ENCODE peak calls at places on chromosomes 12 and 14, in six cellular contexts. One of them, this sample, is unnamed.

GRCh38 chr12:109878749-109879148 is 1.6 kb downstream of the GLTP start:
- DNase-seq in Peyer's patch: no peak
- DNase-seq in CD8-positive, alpha-beta T cell: no peak
- DNase-seq in brain microvascular endothelial cell: no peak
- DNase-seq in choroid plexus epithelial cell: no peak
- DNase-seq in astrocyte of the spinal cord: no peak
- DNase-seq in this sample: no peak

GRCh38 chr14:102993523-102993922 is 63.8 kb downstream of the CDC42BPB start:
- DNase-seq in Peyer's patch: peak; percentile 74
- DNase-seq in CD8-positive, alpha-beta T cell: no peak
- DNase-seq in brain microvascular endothelial cell: peak; percentile 44
- DNase-seq in choroid plexus epithelial cell: peak; percentile 45
- DNase-seq in astrocyte of the spinal cord: peak; percentile 44
- DNase-seq in this sample: no peak

GRCh38 chr14:36845346-36846042 is 183.8 kb downstream of the PAX9 start:
- DNase-seq in Peyer's patch: no peak
- DNase-seq in CD8-positive, alpha-beta T cell: no peak
- DNase-seq in brain microvascular endothelial cell: no peak
- DNase-seq in choroid plexus epithelial cell: no peak
- DNase-seq in astrocyte of the spinal cord: no peak
- DNase-seq in this sample: no peak

GRCh38 chr14:73833530-73834257 is 17.9 kb upstream of the PTGR2 start:
- DNase-seq in Peyer's patch: no peak
- DNase-seq in CD8-positive, alpha-beta T cell: no peak
- DNase-seq in brain microvascular endothelial cell: no peak
- DNase-seq in choroid plexus epithelial cell: no peak
- DNase-seq in astrocyte of the spinal cord: peak; percentile 84
- DNase-seq in this sample: peak; percentile 14

GRCh38 chr12:63995512-63995911 is 151.0 kb downstream of the SRGAP1 start:
- DNase-seq in Peyer's patch: no peak
- DNase-seq in CD8-positive, alpha-beta T cell: no peak
- DNase-seq in brain microvascular endothelial cell: no peak
- DNase-seq in choroid plexus epithelial cell: peak; percentile 25
- DNase-seq in astrocyte of the spinal cord: no peak
- DNase-seq in this sample: no peak

GRCh38 chr14:84087986-84088531 is 1441.9 kb upstream of the FLRT2 start:
- DNase-seq in Peyer's patch: no peak
- DNase-seq in CD8-positive, alpha-beta T cell: no peak
- DNase-seq in brain microvascular endothelial cell: peak; percentile 67
- DNase-seq in choroid plexus epithelial cell: peak; percentile 96
- DNase-seq in astrocyte of the spinal cord: peak; percentile 83
- DNase-seq in this sample: no peak

GRCh38 chr14:80202888-80203562 is 8.3 kb downstream of the DIO2 start:
- DNase-seq in Peyer's patch: peak; percentile 49
- DNase-seq in CD8-positive, alpha-beta T cell: no peak
- DNase-seq in brain microvascular endothelial cell: no peak
- DNase-seq in choroid plexus epithelial cell: no peak
- DNase-seq in astrocyte of the spinal cord: no peak
- DNase-seq in this sample: peak; percentile 2

GRCh38 chr12:107461222-107461980 is 224.2 kb upstream of the PWP1 start:
- DNase-seq in Peyer's patch: no peak
- DNase-seq in CD8-positive, alpha-beta T cell: no peak
- DNase-seq in brain microvascular endothelial cell: peak; percentile 83
- DNase-seq in choroid plexus epithelial cell: peak; percentile 81
- DNase-seq in astrocyte of the spinal cord: peak; percentile 93
- DNase-seq in this sample: no peak

GRCh38 chr12:129064201-129064881 is 211.1 kb downstream of the GLT1D1 start:
- DNase-seq in Peyer's patch: no peak
- DNase-seq in CD8-positive, alpha-beta T cell: no peak
- DNase-seq in brain microvascular endothelial cell: no peak
- DNase-seq in choroid plexus epithelial cell: no peak
- DNase-seq in astrocyte of the spinal cord: no peak
- DNase-seq in this sample: no peak

GRCh38 chr12:94033112-94033511 is 115.3 kb upstream of the PLXNC1 start:
- DNase-seq in Peyer's patch: no peak
- DNase-seq in CD8-positive, alpha-beta T cell: no peak
- DNase-seq in brain microvascular endothelial cell: no peak
- DNase-seq in choroid plexus epithelial cell: no peak
- DNase-seq in astrocyte of the spinal cord: no peak
- DNase-seq in this sample: no peak

GRCh38 chr14:104438166-104438887 is 141.2 kb upstream of the C14orf180 start:
- DNase-seq in Peyer's patch: no peak
- DNase-seq in CD8-positive, alpha-beta T cell: peak; percentile 7
- DNase-seq in brain microvascular endothelial cell: no peak
- DNase-seq in choroid plexus epithelial cell: no peak
- DNase-seq in astrocyte of the spinal cord: no peak
- DNase-seq in this sample: no peak

GRCh38 chr12:65779091-65779642 is 45.1 kb upstream of the HMGA2 start:
- DNase-seq in Peyer's patch: no peak
- DNase-seq in CD8-positive, alpha-beta T cell: no peak
- DNase-seq in brain microvascular endothelial cell: peak; percentile 31
- DNase-seq in choroid plexus epithelial cell: peak; percentile 62
- DNase-seq in astrocyte of the spinal cord: peak; percentile 43
- DNase-seq in this sample: no peak

GRCh38 chr12:113463746-113464743 is 7.6 kb downstream of the LHX5 start:
- DNase-seq in Peyer's patch: no peak
- DNase-seq in CD8-positive, alpha-beta T cell: no peak
- DNase-seq in brain microvascular endothelial cell: no peak
- DNase-seq in choroid plexus epithelial cell: no peak
- DNase-seq in astrocyte of the spinal cord: no peak
- DNase-seq in this sample: no peak

GRCh38 chr14:103052407-103052806 is 4.9 kb downstream of the CDC42BPB start:
- DNase-seq in Peyer's patch: peak; percentile 39
- DNase-seq in CD8-positive, alpha-beta T cell: no peak
- DNase-seq in brain microvascular endothelial cell: no peak
- DNase-seq in choroid plexus epithelial cell: no peak
- DNase-seq in astrocyte of the spinal cord: no peak
- DNase-seq in this sample: no peak

GRCh38 chr12:2291182-2291832 is 238.5 kb downstream of the CACNA1C start:
- DNase-seq in Peyer's patch: peak; percentile 65
- DNase-seq in CD8-positive, alpha-beta T cell: peak; percentile 18
- DNase-seq in brain microvascular endothelial cell: peak; percentile 23
- DNase-seq in choroid plexus epithelial cell: peak; percentile 69
- DNase-seq in astrocyte of the spinal cord: peak; percentile 53
- DNase-seq in this sample: peak; percentile 36

GRCh38 chr12:85971800-85972199 is 97.7 kb downstream of the NTS start:
- DNase-seq in Peyer's patch: no peak
- DNase-seq in CD8-positive, alpha-beta T cell: no peak
- DNase-seq in brain microvascular endothelial cell: no peak
- DNase-seq in choroid plexus epithelial cell: peak; percentile 25
- DNase-seq in astrocyte of the spinal cord: no peak
- DNase-seq in this sample: no peak

GRCh38 chr14:95273041-95273978 is 46.4 kb downstream of the CLMN start:
- DNase-seq in Peyer's patch: peak; percentile 87
- DNase-seq in CD8-positive, alpha-beta T cell: no peak
- DNase-seq in brain microvascular endothelial cell: peak; percentile 14
- DNase-seq in choroid plexus epithelial cell: no peak
- DNase-seq in astrocyte of the spinal cord: no peak
- DNase-seq in this sample: no peak

GRCh38 chr12:104480012-104480411 is 23.3 kb downstream of the CHST11 start:
- DNase-seq in Peyer's patch: peak; percentile 35
- DNase-seq in CD8-positive, alpha-beta T cell: no peak
- DNase-seq in brain microvascular endothelial cell: no peak
- DNase-seq in choroid plexus epithelial cell: no peak
- DNase-seq in astrocyte of the spinal cord: no peak
- DNase-seq in this sample: no peak

GRCh38 chr12:16347391-16348298 is at the start of gene MGST1:
- DNase-seq in Peyer's patch: peak; percentile 79
- DNase-seq in CD8-positive, alpha-beta T cell: no peak
- DNase-seq in brain microvascular endothelial cell: peak; percentile 38
- DNase-seq in choroid plexus epithelial cell: peak; percentile 66
- DNase-seq in astrocyte of the spinal cord: peak; percentile 62
- DNase-seq in this sample: peak; percentile 61

GRCh38 chr12:51961834-51962233 is 10.3 kb downstream of the ACVR1B start:
- DNase-seq in Peyer's patch: no peak
- DNase-seq in CD8-positive, alpha-beta T cell: no peak
- DNase-seq in brain microvascular endothelial cell: no peak
- DNase-seq in choroid plexus epithelial cell: no peak
- DNase-seq in astrocyte of the spinal cord: no peak
- DNase-seq in this sample: no peak

GRCh38 chr14:21095430-21096205 is 2.8 kb downstream of the ZNF219 start:
- DNase-seq in Peyer's patch: no peak
- DNase-seq in CD8-positive, alpha-beta T cell: no peak
- DNase-seq in brain microvascular endothelial cell: no peak
- DNase-seq in choroid plexus epithelial cell: peak; percentile 22
- DNase-seq in astrocyte of the spinal cord: no peak
- DNase-seq in this sample: no peak

GRCh38 chr12:9041321-9041720 is 52.0 kb downstream of the KLRG1 start:
- DNase-seq in Peyer's patch: no peak
- DNase-seq in CD8-positive, alpha-beta T cell: no peak
- DNase-seq in brain microvascular endothelial cell: peak; percentile 35
- DNase-seq in choroid plexus epithelial cell: peak; percentile 42
- DNase-seq in astrocyte of the spinal cord: peak; percentile 24
- DNase-seq in this sample: no peak

GRCh38 chr12:12922191-12922616 is 29.8 kb downstream of the GPRC5D start:
- DNase-seq in Peyer's patch: no peak
- DNase-seq in CD8-positive, alpha-beta T cell: no peak
- DNase-seq in brain microvascular endothelial cell: peak; percentile 76
- DNase-seq in choroid plexus epithelial cell: peak; percentile 86
- DNase-seq in astrocyte of the spinal cord: no peak
- DNase-seq in this sample: no peak

GRCh38 chr14:85519661-85520305 is 10.2 kb upstream of the FLRT2 start:
- DNase-seq in Peyer's patch: no peak
- DNase-seq in CD8-positive, alpha-beta T cell: no peak
- DNase-seq in brain microvascular endothelial cell: no peak
- DNase-seq in choroid plexus epithelial cell: no peak
- DNase-seq in astrocyte of the spinal cord: peak; percentile 22
- DNase-seq in this sample: no peak

GRCh38 chr14:89255012-89255411 is 162.0 kb downstream of the FOXN3 start:
- DNase-seq in Peyer's patch: no peak
- DNase-seq in CD8-positive, alpha-beta T cell: no peak
- DNase-seq in brain microvascular endothelial cell: no peak
- DNase-seq in choroid plexus epithelial cell: no peak
- DNase-seq in astrocyte of the spinal cord: no peak
- DNase-seq in this sample: no peak

GRCh38 chr14:89251066-89251465 is 166.0 kb downstream of the FOXN3 start:
- DNase-seq in Peyer's patch: no peak
- DNase-seq in CD8-positive, alpha-beta T cell: no peak
- DNase-seq in brain microvascular endothelial cell: peak; percentile 39
- DNase-seq in choroid plexus epithelial cell: peak; percentile 39
- DNase-seq in astrocyte of the spinal cord: no peak
- DNase-seq in this sample: no peak

GRCh38 chr14:89255852-89256251 is 161.2 kb downstream of the FOXN3 start:
- DNase-seq in Peyer's patch: no peak
- DNase-seq in CD8-positive, alpha-beta T cell: no peak
- DNase-seq in brain microvascular endothelial cell: no peak
- DNase-seq in choroid plexus epithelial cell: no peak
- DNase-seq in astrocyte of the spinal cord: no peak
- DNase-seq in this sample: no peak

GRCh38 chr14:89254201-89254919 is 162.7 kb downstream of the FOXN3 start:
- DNase-seq in Peyer's patch: no peak
- DNase-seq in CD8-positive, alpha-beta T cell: no peak
- DNase-seq in brain microvascular endothelial cell: no peak
- DNase-seq in choroid plexus epithelial cell: no peak
- DNase-seq in astrocyte of the spinal cord: no peak
- DNase-seq in this sample: no peak

DNA sequence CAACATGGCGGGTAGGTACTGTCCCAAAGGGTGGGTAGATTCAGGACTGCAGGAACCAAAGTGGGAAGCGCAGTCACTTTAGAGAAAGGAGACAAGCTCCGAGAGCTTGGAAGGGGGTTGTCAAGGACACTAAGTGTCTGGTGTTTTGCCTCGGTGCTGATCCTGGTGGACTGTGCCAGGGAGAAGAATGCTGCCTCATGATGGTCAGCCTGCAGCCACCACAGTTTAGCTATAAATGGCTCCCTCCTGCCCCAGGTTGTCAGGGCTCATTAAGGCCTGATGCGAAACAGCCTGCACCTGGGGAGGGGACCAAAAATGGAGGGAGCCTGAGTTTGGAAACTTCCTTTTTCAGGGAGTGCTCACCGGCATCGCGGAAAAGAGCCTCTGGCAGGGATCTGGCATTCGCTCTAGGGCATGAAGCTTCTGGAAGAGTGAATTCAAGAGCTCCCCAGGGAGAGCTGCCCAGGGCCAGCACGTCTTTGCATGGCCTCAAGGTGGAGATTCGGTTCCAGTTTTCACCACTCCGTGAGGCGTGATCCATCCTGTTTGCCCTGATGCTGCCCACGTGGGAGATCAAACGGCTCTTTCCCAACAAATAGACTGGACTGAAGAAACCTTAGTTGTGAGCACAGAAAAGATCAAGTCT is 164.0 kb downstream of the FOXN3 start:
- DNase-seq in Peyer's patch: no peak
- DNase-seq in CD8-positive, alpha-beta T cell: no peak
- DNase-seq in brain microvascular endothelial cell: no peak
- DNase-seq in choroid plexus epithelial cell: peak; percentile 46
- DNase-seq in astrocyte of the spinal cord: no peak
- DNase-seq in this sample: no peak
- TF ChIP-seq CTCF in Peyer's patch: no peak
- TF ChIP-seq CTCF in CD8-positive, alpha-beta T cell: no peak
- TF ChIP-seq CTCF in brain microvascular endothelial cell: peak; percentile 38
- TF ChIP-seq CTCF in choroid plexus epithelial cell: peak; percentile 38
- TF ChIP-seq CTCF in astrocyte of the spinal cord: peak; percentile 32
- TF ChIP-seq CTCF in this sample: no peak

GRCh38 chr12:120224304-120225199 is 23.6 kb upstream of the RPLP0 start:
- DNase-seq in Peyer's patch: peak; percentile 82
- DNase-seq in CD8-positive, alpha-beta T cell: no peak
- DNase-seq in brain microvascular endothelial cell: no peak
- DNase-seq in choroid plexus epithelial cell: peak; percentile 39
- DNase-seq in astrocyte of the spinal cord: peak; percentile 38
- DNase-seq in this sample: no peak
- TF ChIP-seq CTCF in Peyer's patch: no peak
- TF ChIP-seq CTCF in CD8-positive, alpha-beta T cell: no peak
- TF ChIP-seq CTCF in brain microvascular endothelial cell: peak; percentile 0
- TF ChIP-seq CTCF in choroid plexus epithelial cell: no peak
- TF ChIP-seq CTCF in astrocyte of the spinal cord: no peak
- TF ChIP-seq CTCF in this sample: no peak

DNA sequence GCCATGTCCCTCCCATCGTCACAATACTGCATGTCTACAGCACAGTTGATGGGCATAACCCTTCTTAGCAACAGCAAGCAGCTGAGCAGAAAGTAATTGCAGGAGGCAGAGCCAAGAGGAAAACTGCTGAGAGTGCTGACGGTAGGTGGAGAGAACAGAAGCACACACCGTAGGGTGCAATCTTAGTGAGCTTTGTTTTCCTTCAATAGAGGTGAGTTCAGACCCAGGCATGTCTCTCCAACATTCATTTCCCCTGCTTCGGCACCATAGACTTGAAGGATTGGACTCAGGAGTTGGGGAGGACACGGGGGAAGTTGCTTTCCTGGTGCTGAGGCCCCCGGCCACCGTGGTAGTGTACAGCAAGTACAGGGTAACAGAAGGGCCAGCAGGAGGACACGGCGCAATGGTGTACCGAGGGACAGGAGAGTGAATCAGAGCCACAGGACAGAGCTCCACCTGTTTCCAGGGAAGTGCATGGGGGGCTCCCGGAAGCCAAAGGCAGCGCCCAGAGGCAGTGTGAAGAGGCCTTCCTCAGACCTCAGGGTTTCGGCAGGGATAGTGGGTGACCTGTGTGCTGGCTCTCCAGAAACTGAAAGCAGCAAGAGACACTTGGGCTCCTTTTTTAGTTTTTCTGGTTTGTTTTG is 36.3 kb upstream of the SINHCAF start:
- DNase-seq in Peyer's patch: peak; percentile 50
- DNase-seq in CD8-positive, alpha-beta T cell: peak; percentile 12
- DNase-seq in brain microvascular endothelial cell: no peak
- DNase-seq in choroid plexus epithelial cell: peak; percentile 38
- DNase-seq in astrocyte of the spinal cord: no peak
- DNase-seq in this sample: no peak
- TF ChIP-seq CTCF in Peyer's patch: no peak
- TF ChIP-seq CTCF in CD8-positive, alpha-beta T cell: no peak
- TF ChIP-seq CTCF in brain microvascular endothelial cell: no peak
- TF ChIP-seq CTCF in choroid plexus epithelial cell: no peak
- TF ChIP-seq CTCF in astrocyte of the spinal cord: no peak
- TF ChIP-seq CTCF in this sample: peak; percentile 27

GRCh38 chr12:123269395-123269892 is 2.2 kb downstream of the CDK2AP1 start:
- DNase-seq in Peyer's patch: peak; percentile 73
- DNase-seq in CD8-positive, alpha-beta T cell: peak; percentile 17
- DNase-seq in brain microvascular endothelial cell: peak; percentile 47
- DNase-seq in choroid plexus epithelial cell: peak; percentile 62
- DNase-seq in astrocyte of the spinal cord: peak; percentile 79
- DNase-seq in this sample: peak; percentile 82
- TF ChIP-seq CTCF in Peyer's patch: no peak
- TF ChIP-seq CTCF in CD8-positive, alpha-beta T cell: no peak
- TF ChIP-seq CTCF in brain microvascular endothelial cell: no peak
- TF ChIP-seq CTCF in choroid plexus epithelial cell: peak; percentile 2
- TF ChIP-seq CTCF in astrocyte of the spinal cord: no peak
- TF ChIP-seq CTCF in this sample: no peak

This sample was measured in neural crest cell.